ENCODE peak calls at places on chromosomes 12 and 14, in five cellular contexts. Z is transverse colon, R is Peyer's patch, O is aorta, A is fibroblast of lung. M is an unnamed sample. For H3K4me1, the result is how much of the 10 kb centered on the place peaks cover.

GRCh38 chr14:60654303-60654925 is 5.1 kb upstream of the SIX1 start:
- DNase-seq in Z (no peak), R (no peak), O (no peak), A (peak), M (no peak)

GRCh38 chr14:51957950-51958349 is 31.4 kb upstream of the RTRAF start:
- DNase-seq in Z (no peak), R (no peak), O (no peak), A (peak), M (no peak)

GRCh38 chr12:89067436-89067835 is 284.9 kb downstream of the DUSP6 start:
- DNase-seq in Z (no peak), R (no peak), O (no peak), A (peak), M (no peak)

GRCh38 chr12:126362490-126362889 is 1297.3 kb downstream of the AACS start:
- DNase-seq in Z (no peak), R (no peak), O (no peak), A (peak), M (no peak)

GRCh38 chr12:51434305-51434704 is 9.7 kb downstream of the SLC4A8 start:
- DNase-seq in Z (no peak), R (no peak), O (no peak), A (peak), M (no peak)

GRCh38 chr14:90349729-90350128 is 18.0 kb upstream of the NRDE2 start:
- DNase-seq in Z (no peak), R (no peak), O (no peak), A (no peak), M (no peak)

GRCh38 chr12:49098035-49098451 is 3.4 kb upstream of the DHH start:
- DNase-seq in Z (peak), R (peak), O (peak), A (peak), M (peak)

GRCh38 chr14:104816678-104816945 is 15.7 kb downstream of the ZBTB42 start:
- DNase-seq in Z (no peak), R (no peak), O (no peak), A (no peak), M (no peak)

DNA sequence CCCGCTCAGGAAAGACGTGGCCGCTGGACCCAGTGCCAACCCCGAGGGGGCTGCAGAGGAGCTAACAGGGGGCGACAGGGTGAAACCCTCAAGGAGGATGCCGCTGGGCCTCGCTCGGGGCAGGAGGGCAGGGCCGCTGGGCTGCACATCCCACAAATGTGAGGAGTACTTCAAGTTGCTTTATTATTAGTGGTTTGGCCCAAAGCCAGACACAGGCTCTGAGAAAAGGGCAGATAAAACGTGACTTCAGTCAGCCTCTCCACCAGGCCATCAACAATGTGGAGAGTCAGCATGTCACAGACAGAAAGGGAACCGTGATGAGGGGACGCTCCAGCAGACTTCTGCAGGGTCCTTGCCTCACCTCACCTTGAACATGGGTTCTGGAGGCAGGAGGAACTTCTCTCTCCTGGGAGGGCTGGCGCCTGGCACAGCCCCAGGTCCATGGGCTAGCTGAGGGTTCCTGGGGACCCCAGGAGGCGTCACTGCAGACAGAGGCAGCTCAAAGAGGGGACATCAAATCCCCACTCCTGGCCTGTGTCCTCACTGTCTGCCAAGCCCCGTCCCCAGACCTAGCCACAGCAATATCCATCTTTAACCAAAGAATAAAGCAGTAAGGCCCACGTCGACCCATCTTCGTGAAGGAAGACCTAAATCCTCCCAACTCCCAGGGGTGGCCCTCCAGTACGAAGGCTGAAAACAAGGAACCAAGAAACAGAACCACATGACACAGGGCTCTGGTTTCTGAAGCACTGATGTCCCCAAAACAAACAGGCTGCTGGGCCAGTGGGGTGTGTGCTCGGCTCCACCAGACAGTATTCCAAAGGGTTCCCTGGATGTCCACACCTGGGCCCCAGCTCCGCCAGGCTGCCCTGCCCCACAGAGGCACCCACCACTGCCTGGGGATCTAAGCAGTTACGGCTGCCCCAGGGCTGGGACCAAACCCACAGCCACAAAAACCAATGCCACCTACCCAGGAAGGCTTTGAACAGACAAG is 35.1 kb downstream of the CCDC85C start:
- DNase-seq in Z (no peak), R (no peak), O (no peak), A (peak), M (no peak)
- H3K4me1 ChIP-seq in Z (half or more), R (under half), O (under half), A (under half), M (half or more)

GRCh38 chr12:1367331-1367730 is 227.1 kb downstream of the FBXL14 start:
- DNase-seq in Z (no peak), R (no peak), O (no peak), A (peak), M (no peak)

GRCh38 chr12:1369460-1369859 is 224.9 kb downstream of the FBXL14 start:
- DNase-seq in Z (no peak), R (no peak), O (no peak), A (peak), M (no peak)

GRCh38 chr12:1369942-1370620 is 224.3 kb downstream of the FBXL14 start:
- DNase-seq in Z (no peak), R (no peak), O (no peak), A (peak), M (no peak)

GRCh38 chr12:1365703-1366102 is 228.7 kb downstream of the FBXL14 start:
- DNase-seq in Z (no peak), R (no peak), O (no peak), A (no peak), M (no peak)

GRCh38 chr12:1367731-1368285 is 226.6 kb downstream of the FBXL14 start:
- DNase-seq in Z (no peak), R (no peak), O (no peak), A (peak), M (no peak)
- H3K4me1 ChIP-seq in Z (under half), R (under half), O (under half), A (under half), M (under half)

DNA sequence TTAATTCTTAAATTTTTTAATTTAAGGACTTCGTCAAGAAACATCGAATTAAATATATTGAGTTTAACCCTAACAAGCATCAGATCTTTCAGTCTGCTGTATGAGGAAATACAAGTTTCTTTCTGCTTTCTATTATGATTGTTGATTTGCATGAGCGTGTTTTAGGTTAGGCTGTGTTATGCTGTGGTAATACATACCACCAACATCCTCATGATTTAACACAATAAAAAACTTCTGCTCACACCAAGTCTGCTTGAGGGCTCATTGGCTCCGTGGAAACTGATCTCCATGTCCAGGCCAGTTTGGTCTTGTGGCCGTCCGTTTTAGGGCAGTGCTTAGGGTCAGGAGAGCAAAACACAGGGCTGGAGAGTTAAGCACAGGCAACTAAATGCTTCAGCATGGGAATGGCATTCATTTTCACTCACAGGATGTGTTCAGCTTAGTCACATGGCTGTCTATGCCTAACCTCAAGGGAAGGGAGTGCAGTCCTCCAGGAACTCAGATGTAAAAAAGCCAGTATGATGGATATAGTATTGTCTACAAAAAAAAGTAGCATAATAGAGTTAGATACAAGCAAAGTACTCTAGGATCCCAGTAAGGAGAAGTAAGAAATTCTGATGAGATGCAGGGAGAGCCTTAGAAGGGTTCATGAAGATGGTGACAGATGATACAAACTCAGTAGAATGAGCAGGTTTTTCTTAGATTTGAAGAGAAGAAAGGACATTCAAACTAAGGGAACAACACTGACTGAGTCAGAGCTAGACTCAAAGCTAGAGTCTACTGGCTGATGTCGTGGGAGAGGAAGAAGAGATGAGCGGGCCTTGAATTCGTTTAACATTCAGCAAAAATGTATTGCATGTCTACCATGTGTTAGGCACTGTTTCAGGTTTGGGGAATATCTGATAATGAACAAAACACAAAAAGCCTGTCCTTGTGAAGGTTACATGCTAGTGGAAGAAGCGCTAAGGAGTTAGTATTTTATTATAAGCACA is 16.3 kb downstream of the MARK3 start:
- DNase-seq in Z (no peak), R (no peak), O (no peak), A (peak), M (no peak)
- H3K4me1 ChIP-seq in Z (half or more), R (under half), O (under half), A (under half), M (half or more)

DNA sequence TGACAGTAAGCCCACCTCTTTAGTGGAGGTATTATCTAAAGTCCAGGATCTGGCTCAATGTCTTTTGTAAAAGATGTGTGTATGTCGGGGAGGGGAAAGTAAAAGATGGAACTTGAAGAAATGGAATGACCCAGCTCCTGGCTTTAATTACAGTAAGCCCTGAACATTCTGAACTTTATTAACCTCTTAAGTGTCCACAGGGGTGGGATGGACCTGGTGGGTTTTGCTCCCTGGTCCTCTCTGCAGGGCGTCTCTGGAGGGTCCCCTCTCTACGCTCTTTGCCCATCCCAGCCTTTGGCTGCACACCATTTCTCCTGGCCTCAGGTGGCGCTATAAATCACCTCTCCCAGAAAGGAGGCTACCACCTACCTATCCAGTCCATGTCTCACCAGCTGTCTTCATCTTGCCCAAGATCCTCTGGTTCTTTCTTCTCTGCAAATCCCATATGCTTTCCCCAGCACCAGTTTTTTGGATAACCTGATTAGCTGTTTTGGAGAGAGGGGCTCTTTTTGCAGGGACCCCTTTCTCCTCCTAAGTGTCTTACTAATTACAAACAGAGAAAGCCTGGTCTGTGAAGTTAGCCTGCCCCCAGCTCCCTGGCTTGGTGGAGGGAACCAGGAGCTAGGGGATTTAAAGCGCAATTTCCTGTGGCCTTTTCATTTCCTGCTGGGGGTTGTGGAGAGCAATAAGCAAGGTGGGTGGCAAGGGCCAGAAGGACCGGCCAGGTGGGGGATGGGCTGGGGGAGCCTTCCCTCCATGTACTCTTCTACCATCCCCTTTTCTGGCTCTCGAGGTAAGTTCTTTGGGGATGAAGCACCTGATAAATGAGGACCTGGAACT is 3.9 kb upstream of the CISTR start:
- DNase-seq in Z (no peak), R (no peak), O (no peak), A (no peak), M (no peak)
- H3K4me1 ChIP-seq in Z (under half), R (under half), O (under half), A (under half), M (under half)

DNA sequence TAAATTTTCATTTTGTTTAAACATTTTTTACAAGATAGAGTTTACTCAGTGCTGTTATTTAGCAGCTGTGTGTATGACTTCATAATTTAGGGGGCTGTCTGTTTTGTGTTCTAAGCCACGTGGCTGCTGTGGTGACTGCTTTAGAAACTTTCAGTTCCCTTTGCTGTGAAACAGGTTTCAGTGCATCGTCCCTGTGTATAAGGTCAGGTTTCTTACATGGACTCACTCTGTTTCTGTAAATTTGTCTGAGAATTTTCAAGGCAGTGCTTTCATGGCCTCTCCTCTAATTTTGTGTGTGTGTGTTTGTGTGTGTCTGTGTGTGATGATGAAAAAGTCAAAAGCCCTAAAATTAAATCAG is 32.4 kb downstream of the BICD1 start:
- DNase-seq in Z (peak), R (peak), O (no peak), A (peak), M (no peak)
- H3K4me1 ChIP-seq in Z (under half), R (under half), O (under half), A (under half), M (under half)

GRCh38 chr12:121794532-121795028 is 1.1 kb upstream of the RHOF start:
- DNase-seq in Z (peak), R (peak), O (peak), A (no peak), M (no peak)
- H3K4me1 ChIP-seq in Z (half or more), R (under half), O (under half), A (under half), M (half or more)

GRCh38 chr12:47758834-47759690 is at the start of gene RAPGEF3:
- DNase-seq in Z (peak), R (peak), O (peak), A (peak), M (peak)

GRCh38 chr12:47757840-47758583 is 668 bp downstream of the RAPGEF3 start:
- DNase-seq in Z (peak), R (no peak), O (no peak), A (no peak), M (peak)

GRCh38 chr12:47755655-47756562 is 2.8 kb downstream of the RAPGEF3 start:
- DNase-seq in Z (peak), R (peak), O (no peak), A (no peak), M (peak)

GRCh38 chr12:47758584-47758833 is 171 bp downstream of the RAPGEF3 start:
- DNase-seq in Z (no peak), R (no peak), O (no peak), A (no peak), M (no peak)

DNA sequence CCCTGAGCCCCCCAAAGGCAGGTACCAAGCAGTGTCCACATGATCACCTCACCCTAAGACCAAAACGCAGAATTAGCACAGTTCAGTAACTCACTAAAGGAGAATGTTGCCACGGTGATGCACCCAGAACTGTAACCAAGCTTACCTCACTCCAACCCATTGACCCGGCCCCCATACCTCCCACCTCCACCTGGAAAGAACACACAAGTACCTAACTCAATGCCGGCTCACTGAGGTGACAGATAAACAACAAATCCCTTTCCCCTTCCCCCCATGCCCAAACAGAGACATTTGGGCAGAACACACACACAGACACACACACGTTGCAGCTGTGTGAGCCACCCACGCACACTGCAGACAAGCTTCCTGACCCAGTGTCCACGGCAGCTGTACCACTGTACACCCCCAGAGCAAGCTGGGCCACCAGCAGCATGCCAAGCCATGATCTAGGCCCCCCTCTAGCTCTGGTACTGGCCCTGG is 1.3 kb downstream of the RAPGEF3 start:
- DNase-seq in Z (no peak), R (no peak), O (no peak), A (no peak), M (peak)
- H3K4me1 ChIP-seq in Z (half or more), R (under half), O (under half), A (under half), M (half or more)

DNA sequence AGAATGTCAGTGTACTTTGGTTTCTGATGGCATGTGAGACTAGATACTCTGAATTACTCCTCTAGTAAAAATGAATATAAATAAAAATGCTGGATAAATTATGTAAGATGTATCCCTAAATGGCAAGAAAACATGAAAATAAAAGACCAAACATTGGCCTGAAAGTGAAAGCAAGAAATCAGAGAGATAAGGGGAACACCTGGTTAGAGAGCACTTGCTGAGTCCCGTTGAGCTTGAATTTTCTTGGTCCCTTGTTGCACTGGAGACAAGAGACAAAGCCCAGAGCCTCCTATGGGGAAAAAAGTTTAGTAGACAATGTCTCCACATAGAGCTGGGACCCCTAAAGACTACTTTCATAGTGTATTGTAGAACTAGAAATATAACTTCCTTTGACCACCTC is 23.9 kb downstream of the RASSF8 start:
- DNase-seq in Z (no peak), R (no peak), O (no peak), A (no peak), M (no peak)
- H3K4me1 ChIP-seq in Z (under half), R (under half), O (under half), A (under half), M (under half)